ENCODE peak calls at places on chromosomes 3 and 15, in four cellular contexts. T is A549, G is HepG2, H is GM12878. K is an unnamed sample.

GRCh38 chr3:14780927-14781507 is 37.7 kb upstream of the FGD5 start:
- DNase-seq in T (peak; percentile 65), G (peak; percentile 61), H (peak; percentile 31), K (peak; percentile 75)

GRCh38 chr3:8499181-8499611 is 2.4 kb upstream of the LMCD1 start:
- DNase-seq in T (no peak), G (peak; percentile 92), H (no peak), K (no peak)

GRCh38 chr3:176514297-176514696 is 683.0 kb downstream of the TBL1XR1 start:
- DNase-seq in T (peak; percentile 8), G (peak; percentile 64), H (no peak), K (peak; percentile 79)

GRCh38 chr3:99868438-99868723 is 50.7 kb downstream of the CMSS1 start:
- DNase-seq in T (no peak), G (no peak), H (no peak), K (peak; percentile 16)

GRCh38 chr3:47950453-47950852 is 65.8 kb downstream of the MAP4 start:
- DNase-seq in T (no peak), G (no peak), H (no peak), K (no peak)

GRCh38 chr3:134873789-134874188 is 78.7 kb downstream of the EPHB1 start:
- DNase-seq in T (no peak), G (no peak), H (no peak), K (no peak)

GRCh38 chr3:135107043-135107442 is 312.0 kb downstream of the EPHB1 start:
- DNase-seq in T (no peak), G (no peak), H (no peak), K (no peak)

GRCh38 chr3:73568371-73568862 is 56.3 kb downstream of the PDZRN3 start:
- DNase-seq in T (no peak), G (no peak), H (no peak), K (no peak)

GRCh38 chr15:70195808-70196304 is 98.1 kb upstream of the TLE3 start:
- DNase-seq in T (peak; percentile 32), G (peak; percentile 67), H (no peak), K (peak; percentile 16)

GRCh38 chr3:64414043-64414442 is 188.8 kb upstream of the PRICKLE2 start:
- DNase-seq in T (no peak), G (no peak), H (peak; percentile 9), K (no peak)

GRCh38 chr15:51982013-51982769 is 10.6 kb upstream of the LEO1 start:
- DNase-seq in T (peak; percentile 83), G (peak; percentile 75), H (peak; percentile 92), K (no peak)

GRCh38 chr3:116815831-116816588 is 106.4 kb downstream of the TUSC7 start:
- DNase-seq in T (no peak), G (no peak), H (no peak), K (no peak)

GRCh38 chr3:179775416-179776122 is 122.7 kb downstream of the USP13 start:
- DNase-seq in T (no peak), G (no peak), H (no peak), K (no peak)

GRCh38 chr15:59200560-59200959 is 6.1 kb upstream of the LDHAL6B start:
- DNase-seq in T (no peak), G (no peak), H (no peak), K (no peak)

GRCh38 chr15:82133251-82133650 is 87.4 kb upstream of the MEX3B start:
- DNase-seq in T (no peak), G (no peak), H (no peak), K (no peak)

GRCh38 chr3:117788086-117788485 is 1078.5 kb downstream of the TUSC7 start:
- DNase-seq in T (no peak), G (no peak), H (no peak), K (no peak)

DNA sequence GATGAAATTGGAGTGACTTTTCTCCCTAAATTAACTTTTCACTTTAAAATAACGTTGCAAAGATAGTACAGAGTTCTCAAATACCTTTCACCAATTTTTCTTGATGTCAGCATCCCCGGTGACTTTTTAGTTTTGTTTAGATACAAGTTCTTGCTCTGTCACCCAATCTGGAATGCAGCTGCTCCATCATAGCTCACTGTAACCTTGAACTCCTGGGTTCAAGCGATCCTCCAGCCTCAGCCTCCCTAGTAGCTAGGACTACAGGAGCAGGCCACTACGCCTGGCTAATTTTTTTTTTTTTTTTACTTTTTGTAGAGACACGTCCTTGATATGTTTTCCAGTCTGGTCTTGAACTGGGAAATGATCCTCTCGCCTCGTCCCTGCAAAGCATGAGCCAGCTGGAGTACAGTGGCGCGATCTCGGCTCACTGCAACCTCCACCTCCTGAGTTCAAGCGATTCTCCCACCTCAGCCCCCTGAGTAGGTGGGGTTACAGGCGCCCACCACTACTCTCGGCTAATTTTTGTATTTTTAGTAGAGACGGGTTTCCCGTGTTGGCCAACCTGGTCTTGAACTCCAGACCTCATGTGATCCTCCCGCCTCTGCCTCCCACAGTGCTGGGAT is 747 bp downstream of the NSUN3 start:
- DNase-seq in T (no peak), G (peak; percentile 12), H (no peak), K (peak; percentile 27)
- TF ChIP-seq KDM1A in T (no peak), G (no peak), H (no peak), K (no peak)

DNA sequence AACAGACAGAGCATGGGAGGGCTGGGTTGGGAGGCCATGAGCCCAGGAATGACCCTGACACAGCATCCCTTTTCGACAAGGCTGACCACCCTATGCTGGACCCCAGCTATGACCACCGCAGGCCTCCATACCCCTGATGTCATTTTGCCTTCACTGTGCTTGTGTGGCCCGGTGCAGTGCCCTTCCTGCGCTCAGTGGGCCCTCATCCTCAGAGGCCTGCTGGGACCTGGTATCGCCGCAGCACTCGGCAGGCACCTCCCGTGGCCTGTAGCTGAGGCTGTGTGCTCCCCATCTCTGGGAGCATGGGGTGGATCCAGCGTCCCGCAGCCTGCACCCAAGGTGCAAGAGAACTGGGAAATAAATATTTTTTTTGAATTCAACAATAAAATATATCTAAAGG is 73.1 kb upstream of the MEF2A start:
- DNase-seq in T (no peak), G (no peak), H (no peak), K (no peak)
- TF ChIP-seq POLR2AphosphoS2 in T (no peak), G (no peak), H (no peak), K (no peak)

DNA sequence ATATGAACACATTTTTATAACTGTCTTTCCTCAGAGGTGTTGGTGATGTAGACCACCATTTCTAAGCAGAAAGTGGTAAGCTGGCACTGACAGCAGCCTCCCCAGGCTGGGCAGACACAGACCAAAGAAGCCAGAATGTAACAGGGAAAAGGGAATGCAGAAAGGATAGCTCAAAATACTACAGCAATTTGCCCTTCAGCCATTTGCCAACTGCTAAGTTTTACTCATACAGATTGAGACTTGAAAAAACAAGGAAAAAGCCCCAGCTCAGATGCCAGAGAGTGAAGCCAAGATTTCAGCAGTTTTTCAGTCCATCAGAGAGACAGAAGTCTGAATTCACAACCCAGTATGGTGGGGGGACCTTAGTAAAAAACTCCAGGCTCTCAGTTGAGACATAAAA is 73.6 kb upstream of the ABI3BP start:
- DNase-seq in T (no peak), G (no peak), H (no peak), K (no peak)
- H3K4me3 ChIP-seq in T (no peak overlapping the region), G (no peak overlapping the region), H (no peak overlapping the region), K (no peak overlapping the region)

GRCh38 chr3:67569324-67569723 is 85.1 kb downstream of the SUCLG2 start:
- DNase-seq in T (no peak), G (peak; percentile 33), H (no peak), K (no peak)
- TF ChIP-seq KDM1A in T (no peak), G (no peak), H (no peak), K (no peak)

DNA sequence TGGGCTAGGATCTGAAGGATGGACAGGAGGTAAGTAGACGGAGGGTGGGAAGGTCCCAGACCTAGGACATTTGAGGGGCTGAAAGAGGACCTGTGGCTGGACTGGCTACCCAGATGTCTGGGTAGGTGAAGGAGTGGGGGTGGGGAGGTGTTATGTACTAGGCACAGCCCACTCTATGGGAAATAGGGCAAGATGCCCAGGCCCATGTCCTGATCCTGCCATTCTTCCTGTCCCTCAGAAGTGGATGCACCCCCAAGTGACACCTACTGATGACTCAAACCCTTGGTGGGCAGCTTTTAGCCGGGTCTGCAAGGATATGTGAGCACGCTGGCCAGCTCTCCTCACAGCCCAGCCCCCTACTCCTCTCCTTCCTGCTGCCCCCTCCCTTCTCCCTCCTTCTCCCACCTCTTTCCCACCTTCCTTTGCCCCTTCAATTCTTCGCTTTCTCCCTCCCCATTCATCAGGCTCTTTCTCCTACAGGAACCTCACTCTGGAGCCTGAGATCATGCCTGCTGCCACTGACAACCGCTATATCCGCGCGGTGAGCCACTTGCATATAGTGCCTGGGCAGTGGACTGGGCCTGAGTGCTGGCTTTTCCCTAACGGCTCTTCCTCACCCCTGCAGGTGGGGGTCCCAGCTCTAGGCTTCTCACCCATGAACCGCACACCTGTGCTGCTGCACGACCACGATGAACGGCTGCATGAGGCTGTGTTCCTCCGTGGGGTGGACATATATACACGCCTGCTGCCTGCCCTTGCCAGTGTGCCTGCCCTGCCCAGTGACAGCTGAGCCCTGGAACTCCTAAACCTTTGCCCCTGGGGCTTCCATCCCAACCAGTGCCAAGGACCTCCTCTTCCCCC is 5.2 kb downstream of the ACY1 start:
- DNase-seq in T (no peak), G (no peak), H (no peak), K (peak; percentile 5)
- TF ChIP-seq POLR2AphosphoS2 in T (peak; percentile 23), G (no peak), H (no peak), K (no peak)

DNA sequence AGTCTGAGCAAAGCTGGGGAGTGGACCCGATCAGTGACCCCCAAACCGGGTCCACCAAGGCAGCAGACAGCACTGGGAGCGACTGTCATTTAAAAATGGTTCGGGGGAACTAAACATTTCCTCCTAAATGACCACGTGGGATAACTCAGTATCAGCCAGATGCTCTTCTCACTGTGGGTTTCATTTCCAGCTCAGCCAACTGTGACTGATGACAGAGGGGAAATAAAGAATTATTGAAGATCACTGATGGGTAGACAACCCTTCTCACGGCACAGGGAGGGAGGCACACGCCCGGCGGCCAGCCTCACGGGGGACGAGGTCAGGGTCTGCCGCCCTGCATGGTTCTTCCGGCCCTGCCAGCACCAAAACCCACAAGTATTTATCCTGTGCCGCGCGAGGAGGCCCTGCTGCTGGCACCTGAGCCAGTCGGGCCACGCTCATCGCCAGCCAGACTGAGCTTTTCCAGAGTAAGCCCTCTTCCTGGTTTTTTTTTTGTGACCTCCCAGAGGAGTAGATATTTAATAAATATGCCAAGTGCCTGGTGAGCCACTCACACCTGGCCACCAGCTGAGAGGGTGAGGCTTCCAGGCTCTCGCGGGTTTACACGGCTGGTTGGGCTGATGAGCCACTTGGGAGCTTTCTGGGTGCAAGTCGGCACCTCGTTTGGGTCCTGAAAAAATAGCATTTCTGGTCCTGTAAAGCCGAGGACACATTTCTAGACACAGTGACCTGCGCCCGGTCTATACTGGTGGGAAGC is 6.2 kb downstream of the MELTF start:
- DNase-seq in T (no peak), G (no peak), H (peak; percentile 76), K (no peak)
- H3K4me3 ChIP-seq in T (no peak overlapping the region), G (no peak overlapping the region), H (peak overlapping the region; percentile 24), K (no peak overlapping the region)

K was measured in K562.